ENCODE peak calls at places on chromosomes 13 and 19, in eight cellular contexts. D is uterus; K is A673; Y is fibroblast of the aortic adventitia; R is heart left ventricle; N is activated CD8-positive, alpha-beta T cell treated with anti-CD3 and anti-CD28 coated beads for 36 hours; G is progenitor cell of endocrine pancreas; F is nephron progenitor cell. U is an unnamed sample.

GRCh38 chr13:20127263-20127562 is 33.6 kb downstream of the GJA3 start:
- DNase-seq in Y (no peak), G (no peak), R (no peak), D (no peak), F (no peak), N (peak; percentile 34), K (no peak), U (no peak)

GRCh38 chr13:42553098-42554046 is 20.6 kb upstream of the TNFSF11 start:
- DNase-seq in Y (peak; percentile 66), D (no peak), F (no peak), N (no peak), G (no peak), R (no peak), K (no peak), U (no peak)

GRCh38 chr13:102707465-102707864 is 12.6 kb upstream of the METTL21C start:
- DNase-seq in R (no peak), N (no peak), G (no peak), D (no peak), Y (peak; percentile 98), F (no peak), K (peak; percentile 70), U (no peak)

GRCh38 chr19:13814550-13814949 is 19.3 kb downstream of the ZSWIM4 start:
- DNase-seq in K (no peak), D (no peak), N (no peak), R (no peak), F (no peak), Y (no peak), G (no peak), U (no peak)

GRCh38 chr13:44231786-44232516 is 141.7 kb upstream of the SERP2 start:
- DNase-seq in R (peak; percentile 72), N (peak; percentile 47), K (no peak), G (no peak), F (no peak), Y (peak; percentile 99), D (peak; percentile 69), U (no peak)

GRCh38 chr19:12652219-12652618 is 14.3 kb downstream of the MAN2B1 start:
- DNase-seq in R (no peak), F (no peak), N (no peak), G (no peak), D (no peak), K (no peak), Y (no peak), U (no peak)

GRCh38 chr13:64457976-64458375 is 2772.2 kb downstream of the PCDH9 start:
- DNase-seq in G (no peak), F (no peak), N (no peak), K (no peak), Y (peak; percentile 86), D (no peak), R (no peak), U (no peak)

GRCh38 chr13:43933378-43933777 is 53.7 kb downstream of the LACC1 start:
- DNase-seq in R (no peak), K (no peak), F (no peak), G (no peak), Y (no peak), D (no peak), N (no peak), U (no peak)

GRCh38 chr13:66528903-66529576 is 701.1 kb downstream of the PCDH9 start:
- DNase-seq in Y (no peak), R (no peak), G (no peak), K (peak; percentile 36), F (no peak), N (no peak), D (no peak), U (no peak)

GRCh38 chr13:102091231-102091630 is 310.6 kb downstream of the FGF14 start:
- DNase-seq in K (peak; percentile 72), G (no peak), Y (no peak), N (no peak), R (no peak), D (no peak), F (no peak), U (no peak)

GRCh38 chr13:42474954-42475353 is 99.0 kb upstream of the TNFSF11 start:
- DNase-seq in F (no peak), G (no peak), K (no peak), R (no peak), N (peak; percentile 80), Y (peak; percentile 39), D (no peak), U (no peak)

GRCh38 chr13:52862358-52863206 is 14.1 kb upstream of the PCDH8 start:
- DNase-seq in K (peak; percentile 34), D (no peak), N (peak; percentile 36), F (peak; percentile 66), Y (no peak), R (no peak), G (peak; percentile 47), U (no peak)
- TF ChIP-seq CTCF in K (peak; percentile 89), D (no peak), N (peak; percentile 70), F (peak; percentile 75), Y (peak; percentile 26), R (peak; percentile 50), G (peak; percentile 82), U (peak; percentile 75)

GRCh38 chr19:58516964-58517833 is 2.4 kb downstream of the ZBTB45 start:
- DNase-seq in R (no peak), Y (no peak), N (no peak), F (no peak), K (no peak), D (no peak), G (no peak), U (no peak)

GRCh38 chr19:58520257-58520599 is 618 bp upstream of the ZBTB45 start:
- DNase-seq in N (no peak), F (no peak), D (no peak), R (no peak), K (no peak), Y (no peak), G (no peak), U (no peak)

GRCh38 chr19:58519355-58520256 is at the start of gene ZBTB45:
- DNase-seq in K (peak; percentile 98), D (peak; percentile 94), R (peak; percentile 93), F (peak; percentile 92), N (peak; percentile 93), Y (peak; percentile 98), G (peak; percentile 89), U (peak; percentile 93)

GRCh38 chr19:58519087-58519354 is 589 bp downstream of the ZBTB45 start:
- DNase-seq in D (peak; percentile 66), Y (peak; percentile 73), R (peak; percentile 70), F (peak; percentile 74), G (peak; percentile 51), N (peak; percentile 70), K (peak; percentile 91), U (no peak)

GRCh38 chr19:58518261-58519086 is 1.1 kb downstream of the ZBTB45 start:
- DNase-seq in K (no peak), R (no peak), F (no peak), D (no peak), Y (no peak), G (no peak), N (peak; percentile 42), U (no peak)
- TF ChIP-seq CTCF in K (peak; percentile 63), R (no peak), F (no peak), D (no peak), Y (no peak), G (no peak), N (no peak), U (no peak)

GRCh38 chr13:41199061-41199460 is 4.7 kb upstream of the KBTBD7 start:
- DNase-seq in D (no peak), F (no peak), G (no peak), Y (no peak), K (no peak), N (no peak), R (no peak), U (no peak)

GRCh38 chr13:41196011-41196410 is 1.6 kb upstream of the KBTBD7 start:
- DNase-seq in K (no peak), D (no peak), F (no peak), Y (no peak), R (no peak), N (no peak), G (no peak), U (no peak)

GRCh38 chr13:41196620-41197019 is 2.3 kb upstream of the KBTBD7 start:
- DNase-seq in G (no peak), K (no peak), D (no peak), R (no peak), F (no peak), Y (peak; percentile 5), N (peak; percentile 17), U (no peak)

GRCh38 chr13:41193469-41193868 is 900 bp downstream of the KBTBD7 start:
- DNase-seq in G (no peak), D (no peak), K (no peak), Y (no peak), F (no peak), R (no peak), N (no peak), U (no peak)

GRCh38 chr13:41193919-41194824 is at the start of gene KBTBD7:
- DNase-seq in Y (peak; percentile 96), F (peak; percentile 89), G (peak; percentile 84), D (peak; percentile 96), K (peak; percentile 98), R (peak; percentile 97), N (peak; percentile 97), U (peak; percentile 91)
- TF ChIP-seq CTCF in Y (no peak), F (no peak), G (no peak), D (no peak), K (no peak), R (peak; percentile 11), N (no peak), U (no peak)

GRCh38 chr19:15631817-15632216 is 8.9 kb upstream of the CYP4F3 start:
- DNase-seq in N (peak; percentile 9), F (no peak), D (no peak), Y (no peak), K (peak; percentile 54), R (no peak), G (no peak), U (no peak)
- TF ChIP-seq CTCF in N (peak; percentile 36), F (no peak), D (no peak), Y (peak; percentile 25), K (peak; percentile 57), R (peak; percentile 45), G (no peak), U (peak; percentile 59)

GRCh38 chr13:72792640-72793039 is 10.7 kb downstream of the PIBF1 start:
- DNase-seq in N (no peak), F (no peak), Y (no peak), G (no peak), R (no peak), K (no peak), D (no peak), U (no peak)
- TF ChIP-seq CTCF in N (no peak), F (no peak), Y (no peak), G (no peak), R (no peak), K (no peak), D (no peak), U (no peak)

GRCh38 chr19:19540707-19541515 is 2.8 kb downstream of the CILP2 start:
- DNase-seq in D (no peak), Y (no peak), R (no peak), K (peak; percentile 59), F (peak; percentile 70), N (peak; percentile 90), G (peak; percentile 33), U (no peak)
- TF ChIP-seq CTCF in D (no peak), Y (no peak), R (no peak), K (no peak), F (no peak), N (no peak), G (no peak), U (no peak)

U was measured in CD14-positive monocyte.